ENCODE peak calls at places on chromosomes 13 and 19, in six cellular contexts. Q is SK-N-SH, U is K562, F is HCT116, A is HepG2, T is Panc1. O is an unnamed sample.

GRCh38 chr19:34309368-34310138 is 55.2 kb downstream of the GARRE1 start:
- DNase-seq in Q (no peak), U (no peak), F (no peak), A (no peak), T (no peak), O (no peak)

GRCh38 chr19:17209126-17210036 is 5.8 kb upstream of the USE1 start:
- DNase-seq in Q (peak; percentile 95), U (peak; percentile 100), F (peak; percentile 75), A (no peak), T (no peak), O (no peak)

GRCh38 chr19:51783373-51783772 is 11.6 kb upstream of the FPR3 start:
- DNase-seq in Q (no peak), U (no peak), F (peak; percentile 26), A (peak; percentile 23), T (no peak), O (peak; percentile 78)

GRCh38 chr13:106117035-106117434 is 418.4 kb downstream of the EFNB2 start:
- DNase-seq in Q (peak; percentile 53), U (no peak), F (no peak), A (no peak), T (no peak), O (no peak)

GRCh38 chr19:3368441-3368795 is 2.0 kb downstream of the NFIC start:
- DNase-seq in Q (no peak), U (peak; percentile 41), F (no peak), A (no peak), T (no peak), O (no peak)

GRCh38 chr13:19085876-19086275 is 95.7 kb downstream of the TUBA3C start:
- DNase-seq in Q (no peak), U (no peak), F (no peak), A (no peak), T (no peak), O (no peak)

GRCh38 chr13:32164622-32165268 is 133.2 kb downstream of the FRY start:
- DNase-seq in Q (peak; percentile 46), U (peak; percentile 60), F (peak; percentile 75), A (peak; percentile 69), T (no peak), O (peak; percentile 85)

GRCh38 chr19:7450243-7451223 is 38.3 kb downstream of the PEX11G start:
- DNase-seq in Q (no peak), U (no peak), F (peak; percentile 10), A (peak; percentile 32), T (peak; percentile 10), O (no peak)

GRCh38 chr13:29892149-29892548 is 41.7 kb upstream of the UBL3 start:
- DNase-seq in Q (no peak), U (no peak), F (no peak), A (no peak), T (no peak), O (no peak)

GRCh38 chr13:103263448-103263847 is 197.2 kb upstream of the SLC10A2 start:
- DNase-seq in Q (no peak), U (no peak), F (no peak), A (no peak), T (no peak), O (no peak)

GRCh38 chr13:102642475-102642874 is 45.7 kb downstream of the TPP2 start:
- DNase-seq in Q (no peak), U (no peak), F (no peak), A (no peak), T (no peak), O (no peak)

GRCh38 chr19:16599655-16600346 is 27.6 kb upstream of the SLC35E1 start:
- DNase-seq in Q (peak; percentile 52), U (no peak), F (no peak), A (no peak), T (no peak), O (no peak)

GRCh38 chr13:20407759-20408158 is 117.9 kb downstream of the CRYL1 start:
- DNase-seq in Q (no peak), U (no peak), F (no peak), A (no peak), T (no peak), O (no peak)

DNA sequence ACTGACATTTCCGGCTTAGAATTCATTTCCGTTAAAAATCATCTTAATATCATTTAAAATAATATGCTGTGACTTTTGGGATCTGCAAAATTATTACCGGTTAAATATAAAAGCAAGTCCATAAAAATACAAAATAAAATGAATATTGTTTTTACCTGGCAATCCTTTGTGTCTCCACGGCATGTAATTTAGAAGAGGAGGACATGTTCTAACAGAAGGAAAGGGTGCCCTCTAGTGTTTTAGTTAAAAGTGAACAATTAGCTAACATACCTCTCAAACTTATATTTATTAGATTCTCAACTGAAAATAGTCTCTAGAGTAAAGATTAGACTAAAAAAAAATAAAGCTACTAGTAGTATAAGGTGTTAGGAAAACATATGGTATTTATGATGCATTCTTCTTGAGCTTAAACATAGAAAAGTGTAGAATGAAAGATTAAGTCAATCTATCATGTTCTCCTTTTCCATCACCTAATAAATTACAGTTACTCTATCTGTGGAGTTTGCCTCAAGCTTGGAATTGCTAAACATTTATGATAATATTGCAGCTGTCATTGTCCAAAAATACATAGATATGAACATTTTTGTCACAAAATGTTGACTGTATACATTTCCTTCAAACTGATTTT is 676.7 kb upstream of the SPRY2 start:
- DNase-seq in Q (peak; percentile 44), U (peak; percentile 6), F (peak; percentile 16), A (peak; percentile 28), T (no peak), O (no peak)
- TF ChIP-seq CTCF in Q (peak; percentile 81), U (no peak), F (peak; percentile 27), A (peak; percentile 50), T (peak; percentile 47), O (no peak)

DNA sequence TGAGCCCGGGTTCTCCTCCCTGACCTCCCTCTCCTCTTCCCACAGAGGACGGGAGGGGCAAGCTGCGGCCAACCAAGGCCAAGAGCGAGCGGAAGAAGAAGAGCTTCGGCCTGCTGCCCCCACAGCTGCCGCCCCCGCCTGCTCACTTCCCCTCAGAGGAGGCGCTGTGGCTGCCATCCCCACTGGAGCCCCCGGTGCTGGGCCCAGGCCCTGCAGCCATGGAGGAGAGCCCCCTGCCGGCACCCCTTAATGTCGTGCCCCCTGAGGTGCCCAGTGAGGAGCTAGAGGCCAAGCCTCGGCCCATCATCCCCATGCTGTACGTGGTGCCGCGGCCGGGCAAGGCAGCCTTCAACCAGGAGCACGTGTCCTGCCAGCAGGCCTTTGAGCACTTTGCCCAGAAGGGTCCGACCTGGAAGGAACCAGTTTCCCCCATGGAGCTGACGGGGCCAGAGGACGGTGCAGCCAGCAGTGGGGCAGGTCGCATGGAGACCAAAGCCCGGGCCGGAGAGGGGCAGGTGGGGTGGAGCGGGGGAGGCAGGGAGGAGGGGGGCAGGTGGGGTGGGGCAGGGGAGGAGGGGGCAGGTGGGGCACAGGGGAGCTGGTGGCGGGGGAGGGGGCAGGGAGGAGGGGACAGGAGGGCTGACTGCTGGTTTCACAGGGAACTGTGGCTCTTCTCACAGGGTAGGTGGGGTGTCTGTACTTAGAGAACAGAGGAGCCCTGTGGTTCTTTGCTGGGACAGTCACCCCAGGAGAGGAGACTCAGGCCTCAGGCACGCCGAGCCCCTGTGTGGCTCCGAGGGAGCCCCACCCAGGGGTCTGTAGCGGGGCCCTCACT is 162.3 kb downstream of the KDM4B start:
- DNase-seq in Q (no peak), U (peak; percentile 80), F (no peak), A (no peak), T (no peak), O (no peak)
- TF ChIP-seq POLR2AphosphoS5 in Q (no peak), U (no peak), F (no peak), A (no peak), T (no peak), O (no peak)

DNA sequence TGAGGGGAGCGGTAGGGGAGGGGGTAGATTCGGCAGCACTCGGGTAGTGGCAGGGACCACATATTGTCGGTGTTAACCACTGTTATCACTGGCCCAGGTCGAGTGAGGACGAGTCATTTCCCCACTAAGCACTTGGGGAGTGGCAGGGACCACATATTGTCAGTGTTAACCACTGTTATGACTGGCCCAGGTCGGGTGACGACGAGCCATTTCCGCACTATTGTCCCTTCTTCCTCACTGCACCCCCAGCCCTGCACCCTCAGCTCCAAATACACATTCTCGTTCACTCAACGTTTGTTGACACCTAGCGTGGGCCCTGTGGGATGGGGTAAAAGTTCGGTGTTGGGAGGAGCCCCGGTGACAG is 467 bp upstream of the CLN5 start:
- DNase-seq in Q (no peak), U (no peak), F (no peak), A (no peak), T (no peak), O (no peak)
- TF ChIP-seq REST in Q (no peak), U (no peak), F (no peak), A (no peak), T (no peak), O (no peak)

GRCh38 chr19:1467228-1467511 is 11.8 kb downstream of the C19orf25 start:
- DNase-seq in Q (no peak), U (no peak), F (no peak), A (no peak), T (no peak), O (no peak)

GRCh38 chr19:1466461-1467227 is 12.4 kb downstream of the C19orf25 start:
- DNase-seq in Q (no peak), U (no peak), F (no peak), A (no peak), T (no peak), O (no peak)

GRCh38 chr19:1467512-1468273 is 11.3 kb downstream of the C19orf25 start:
- DNase-seq in Q (no peak), U (no peak), F (no peak), A (no peak), T (no peak), O (no peak)

GRCh38 chr19:1466018-1466460 is 13.0 kb downstream of the C19orf25 start:
- DNase-seq in Q (no peak), U (no peak), F (no peak), A (no peak), T (no peak), O (no peak)

GRCh38 chr19:1465191-1466016 is 13.6 kb downstream of the C19orf25 start:
- DNase-seq in Q (no peak), U (no peak), F (no peak), A (no peak), T (no peak), O (no peak)
- TF ChIP-seq CTCF in Q (no peak), U (no peak), F (no peak), A (no peak), T (no peak), O (peak; percentile 22)

GRCh38 chr13:45325806-45326205 is 15.2 kb downstream of the TPT1 start:
- DNase-seq in Q (no peak), U (no peak), F (no peak), A (peak; percentile 62), T (no peak), O (peak; percentile 88)
- TF ChIP-seq POLR2AphosphoS5 in Q (peak; percentile 33), U (no peak), F (no peak), A (no peak), T (no peak), O (peak; percentile 36)

GRCh38 chr13:113777311-113778260 is 18.6 kb downstream of the TMEM255B start:
- DNase-seq in Q (no peak), U (peak; percentile 33), F (no peak), A (no peak), T (no peak), O (no peak)
- TF ChIP-seq REST in Q (peak; percentile 90), U (peak; percentile 90), F (peak; percentile 57), A (peak; percentile 76), T (peak; percentile 78), O (peak; percentile 94)

DNA sequence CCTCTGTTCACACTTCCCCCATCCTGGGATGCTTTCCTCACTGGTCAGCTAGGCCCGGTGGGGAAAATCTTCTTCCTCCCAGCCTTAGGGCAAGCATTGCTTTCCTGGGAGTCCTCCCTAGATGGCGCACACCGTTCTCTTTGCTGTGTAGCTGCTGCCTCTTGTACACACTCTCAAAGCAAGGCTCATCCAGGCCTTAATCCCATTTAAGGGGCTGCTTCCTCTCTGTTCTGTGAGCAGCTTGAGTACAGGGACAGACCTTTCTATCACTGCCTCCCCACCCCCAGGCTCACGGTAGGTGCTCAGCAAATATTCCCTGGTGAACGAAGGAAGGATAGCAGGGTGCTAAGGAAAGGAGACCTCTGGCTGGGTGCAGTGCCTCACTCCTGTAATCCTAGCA is 11.0 kb downstream of the SLC7A10 start:
- DNase-seq in Q (peak; percentile 65), U (no peak), F (no peak), A (peak; percentile 41), T (no peak), O (peak; percentile 63)
- TF ChIP-seq CTCF in Q (peak; percentile 27), U (peak; percentile 58), F (peak; percentile 21), A (peak; percentile 73), T (no peak), O (peak; percentile 70)

O was measured in HL-60.